ENCODE peak calls at places on chromosomes 2 and 18, in seven cellular contexts. F is right lobe of liver, W is Caco-2, I is GM10248, M is epithelial cell of esophagus, Y is neural crest cell, T is psoas muscle. Q is an unnamed sample.

GRCh38 chr2:239142806-239143205 is 258.0 kb downstream of the HDAC4 start:
- DNase-seq in F (peak), W (no peak), I (no peak), M (peak), Y (no peak), T (no peak), Q (no peak)

GRCh38 chr2:133480707-133481429 is 87.4 kb downstream of the NCKAP5 start:
- DNase-seq in F (no peak), W (no peak), I (no peak), M (peak), Y (no peak), T (no peak), Q (no peak)

GRCh38 chr18:50726960-50727589 is 92.7 kb downstream of the MRO start:
- DNase-seq in F (no peak), W (no peak), I (peak), M (no peak), Y (no peak), T (no peak), Q (peak)

GRCh38 chr18:10660485-10660884 is 134.7 kb downstream of the NAPG start:
- DNase-seq in F (no peak), W (no peak), I (peak), M (no peak), Y (no peak), T (peak), Q (no peak)

GRCh38 chr2:21195326-21195725 is 71.6 kb downstream of the TDRD15 start:
- DNase-seq in F (no peak), W (no peak), I (no peak), M (no peak), Y (no peak), T (no peak), Q (no peak)

GRCh38 chr18:77168666-77169358 is 36.2 kb upstream of the MBP start:
- DNase-seq in F (no peak), W (no peak), I (no peak), M (no peak), Y (no peak), T (no peak), Q (no peak)

GRCh38 chr2:121709776-121710469 is 26.8 kb downstream of the NIFK start:
- DNase-seq in F (peak), W (no peak), I (no peak), M (peak), Y (no peak), T (no peak), Q (no peak)

GRCh38 chr18:77397617-77398016 is 148.0 kb downstream of the GALR1 start:
- DNase-seq in F (no peak), W (no peak), I (no peak), M (no peak), Y (no peak), T (no peak), Q (no peak)

GRCh38 chr2:144508162-144508765 is 11.7 kb downstream of the ZEB2 start:
- DNase-seq in F (no peak), W (no peak), I (no peak), M (no peak), Y (no peak), T (no peak), Q (no peak)

GRCh38 chr2:40129725-40130124 is 322.2 kb downstream of the SLC8A1 start:
- DNase-seq in F (no peak), W (no peak), I (no peak), M (no peak), Y (no peak), T (no peak), Q (no peak)

GRCh38 chr2:230913812-230914211 is 11.2 kb downstream of the GPR55 start:
- DNase-seq in F (peak), W (no peak), I (no peak), M (no peak), Y (no peak), T (no peak), Q (no peak)

GRCh38 chr2:191376981-191377629 is 131.9 kb downstream of the MYO1B start:
- DNase-seq in F (peak), W (peak), I (no peak), M (peak), Y (no peak), T (peak), Q (no peak)

GRCh38 chr18:61589053-61589723 is 256.0 kb downstream of the CDH20 start:
- DNase-seq in F (no peak), W (no peak), I (no peak), M (peak), Y (no peak), T (no peak), Q (no peak)

GRCh38 chr2:218708086-218708485 is 2.5 kb upstream of the TTLL4 start:
- DNase-seq in F (no peak), W (no peak), I (peak), M (no peak), Y (no peak), T (no peak), Q (peak)

GRCh38 chr18:75125359-75126331 is 83.3 kb downstream of the PTGR3 start:
- DNase-seq in F (no peak), W (no peak), I (no peak), M (no peak), Y (no peak), T (no peak), Q (no peak)

GRCh38 chr2:161436411-161436810 is 20.3 kb downstream of the TBR1 start:
- DNase-seq in F (no peak), W (no peak), I (no peak), M (peak), Y (no peak), T (no peak), Q (no peak)

GRCh38 chr2:44975571-44976450 is 33.4 kb downstream of the SIX2 start:
- DNase-seq in F (no peak), W (no peak), I (peak), M (no peak), Y (no peak), T (no peak), Q (no peak)

GRCh38 chr2:226431301-226431955 is 368.2 kb downstream of the IRS1 start:
- DNase-seq in F (no peak), W (no peak), I (no peak), M (peak), Y (no peak), T (no peak), Q (no peak)

GRCh38 chr2:174343638-174344455 is 9.1 kb downstream of the SP9 start:
- DNase-seq in F (no peak), W (no peak), I (no peak), M (no peak), Y (peak), T (no peak), Q (peak)

GRCh38 chr2:106658616-106659015 is 171.5 kb downstream of the CD8B2 start:
- DNase-seq in F (no peak), W (no peak), I (no peak), M (no peak), Y (no peak), T (no peak), Q (no peak)

GRCh38 chr2:231557571-231558217 is 27.4 kb upstream of the NMUR1 start:
- DNase-seq in F (peak), W (peak), I (peak), M (peak), Y (peak), T (peak), Q (peak)

GRCh38 chr2:237935740-237936452 is 30.9 kb upstream of the UBE2F start:
- DNase-seq in F (no peak), W (no peak), I (no peak), M (peak), Y (no peak), T (no peak), Q (no peak)

GRCh38 chr2:102063948-102064678 is 72.4 kb downstream of the IL1R2 start:
- DNase-seq in F (peak), W (peak), I (no peak), M (peak), Y (no peak), T (peak), Q (no peak)

GRCh38 chr18:75679347-75679746 is 251.8 kb upstream of the SMIM21 start:
- DNase-seq in F (no peak), W (no peak), I (no peak), M (no peak), Y (no peak), T (peak), Q (no peak)

GRCh38 chr2:196036442-196036841 is 32.2 kb downstream of the DNAH7 start:
- DNase-seq in F (no peak), W (no peak), I (no peak), M (no peak), Y (no peak), T (no peak), Q (no peak)

GRCh38 chr2:196046123-196046917 is 22.3 kb downstream of the DNAH7 start:
- DNase-seq in F (no peak), W (no peak), I (no peak), M (peak), Y (no peak), T (no peak), Q (no peak)

GRCh38 chr2:196040218-196040617 is 28.4 kb downstream of the DNAH7 start:
- DNase-seq in F (no peak), W (no peak), I (no peak), M (no peak), Y (no peak), T (no peak), Q (no peak)

GRCh38 chr2:196041786-196042185 is 26.9 kb downstream of the DNAH7 start:
- DNase-seq in F (no peak), W (no peak), I (no peak), M (no peak), Y (no peak), T (no peak), Q (no peak)
- TF ChIP-seq CTCF in F (no peak), W (no peak), I (no peak), M (no peak), Y (no peak), T (no peak), Q (no peak)

GRCh38 chr2:33184026-33184425 is 237.3 kb downstream of the LTBP1 start:
- DNase-seq in F (no peak), W (no peak), I (no peak), M (no peak), Y (no peak), T (no peak), Q (no peak)
- TF ChIP-seq CTCF in F (no peak), W (no peak), I (no peak), M (no peak), Y (no peak), T (no peak), Q (no peak)

GRCh38 chr2:46230677-46231425 is 66.4 kb upstream of the EPAS1 start:
- DNase-seq in F (no peak), W (no peak), I (no peak), M (no peak), Y (no peak), T (no peak), Q (no peak)
- TF ChIP-seq CTCF in F (no peak), W (no peak), I (no peak), M (no peak), Y (no peak), T (no peak), Q (no peak)

GRCh38 chr18:13799396-13799795 is 24.6 kb upstream of the MC5R start:
- DNase-seq in F (no peak), W (no peak), I (no peak), M (no peak), Y (no peak), T (no peak), Q (no peak)

GRCh38 chr18:13801260-13801601 is 22.7 kb upstream of the MC5R start:
- DNase-seq in F (no peak), W (no peak), I (no peak), M (no peak), Y (no peak), T (no peak), Q (no peak)

GRCh38 chr18:13804305-13804704 is 19.6 kb upstream of the MC5R start:
- DNase-seq in F (no peak), W (no peak), I (no peak), M (no peak), Y (no peak), T (no peak), Q (no peak)

GRCh38 chr18:13797157-13797611 is 26.8 kb upstream of the MC5R start:
- DNase-seq in F (no peak), W (no peak), I (no peak), M (peak), Y (no peak), T (no peak), Q (no peak)

GRCh38 chr18:13800505-13801259 is 23.3 kb upstream of the MC5R start:
- DNase-seq in F (peak), W (peak), I (peak), M (peak), Y (peak), T (peak), Q (peak)
- TF ChIP-seq CTCF in F (peak), W (peak), I (peak), M (peak), Y (peak), T (peak), Q (peak)

GRCh38 chr18:64747803-64748202 is 598.9 kb upstream of the LINC00305 start:
- DNase-seq in F (no peak), W (no peak), I (no peak), M (no peak), Y (no peak), T (no peak), Q (no peak)
- TF ChIP-seq CTCF in F (no peak), W (no peak), I (no peak), M (no peak), Y (no peak), T (no peak), Q (no peak)

DNA sequence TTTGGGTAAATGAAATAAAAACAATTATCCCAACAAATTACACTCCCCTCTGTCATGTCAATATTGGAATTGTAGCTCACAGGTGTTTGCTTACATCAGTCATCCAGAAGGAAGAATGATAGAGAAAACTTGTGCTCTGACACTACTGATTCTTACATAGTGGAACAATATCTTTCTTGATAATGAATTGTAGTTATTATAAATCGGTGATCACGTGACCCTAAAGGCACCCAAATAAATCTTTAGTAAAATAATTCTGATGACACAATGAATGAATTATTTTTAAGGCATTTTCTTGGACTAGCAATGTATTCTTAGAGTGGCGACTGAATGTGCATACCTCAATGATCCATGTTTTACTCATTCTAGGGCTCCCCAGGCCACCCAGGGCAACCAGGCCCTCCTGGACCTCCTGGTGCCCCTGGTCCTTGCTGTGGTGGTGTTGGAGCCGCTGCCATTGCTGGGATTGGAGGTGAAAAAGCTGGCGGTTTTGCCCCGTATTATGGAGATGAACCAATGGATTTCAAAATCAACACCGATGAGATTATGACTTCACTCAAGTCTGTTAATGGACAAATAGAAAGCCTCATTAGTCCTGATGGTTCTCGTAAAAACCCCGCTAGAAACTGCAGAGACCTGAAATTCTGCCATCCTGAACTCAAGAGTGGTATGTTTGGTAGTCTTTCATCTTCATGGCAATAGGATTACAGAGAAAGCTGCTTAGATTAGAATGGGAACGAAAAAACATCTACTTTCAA is 34.6 kb downstream of the COL3A1 start:
- DNase-seq in F (no peak), W (no peak), I (no peak), M (no peak), Y (no peak), T (no peak), Q (no peak)
- TF ChIP-seq CTCF in F (no peak), W (no peak), I (no peak), M (no peak), Y (no peak), T (no peak), Q (no peak)

GRCh38 chr18:73983970-73984369 is 163.7 kb downstream of the FBXO15 start:
- DNase-seq in F (no peak), W (no peak), I (no peak), M (no peak), Y (no peak), T (no peak), Q (no peak)

GRCh38 chr18:73983496-73983895 is 164.1 kb downstream of the FBXO15 start:
- DNase-seq in F (no peak), W (no peak), I (no peak), M (no peak), Y (no peak), T (no peak), Q (no peak)

GRCh38 chr18:73975266-73975665 is 172.4 kb downstream of the FBXO15 start:
- DNase-seq in F (no peak), W (no peak), I (no peak), M (no peak), Y (no peak), T (no peak), Q (no peak)

GRCh38 chr18:73979742-73980141 is 167.9 kb downstream of the FBXO15 start:
- DNase-seq in F (no peak), W (no peak), I (no peak), M (peak), Y (no peak), T (no peak), Q (no peak)

GRCh38 chr18:73980289-73980979 is 167.2 kb downstream of the FBXO15 start:
- DNase-seq in F (no peak), W (peak), I (no peak), M (peak), Y (peak), T (no peak), Q (no peak)
- TF ChIP-seq CTCF in F (peak), W (peak), I (no peak), M (peak), Y (peak), T (no peak), Q (no peak)

Q was measured in GM13977.